ENCODE peak calls at places on chromosomes 4 and X, in five cellular contexts. One of them, this sample, is unnamed.

GRCh38 chrX:11757729-11758399 is at the start of gene MSL3:
- DNase-seq in LHCN-M2: peak; percentile 64
- DNase-seq in stomach: peak; percentile 56
- DNase-seq in caudate nucleus: peak; percentile 21
- DNase-seq in activated naive CD4-positive, alpha-beta T cell treated with anti-CD3 and anti-CD28 coated beads for 36 hours: peak; percentile 23
- DNase-seq in this sample: peak; percentile 63

GRCh38 chr4:56671373-56671772 is 9.7 kb downstream of the HOPX start:
- DNase-seq in caudate nucleus: no peak
- DNase-seq in stomach: no peak
- DNase-seq in activated naive CD4-positive, alpha-beta T cell treated with anti-CD3 and anti-CD28 coated beads for 36 hours: no peak
- DNase-seq in LHCN-M2: no peak
- DNase-seq in this sample: no peak

GRCh38 chr4:24413311-24413784 is 171.0 kb downstream of the DHX15 start:
- DNase-seq in activated naive CD4-positive, alpha-beta T cell treated with anti-CD3 and anti-CD28 coated beads for 36 hours: no peak
- DNase-seq in LHCN-M2: no peak
- DNase-seq in caudate nucleus: no peak
- DNase-seq in stomach: no peak
- DNase-seq in this sample: no peak

GRCh38 chr4:3463556-3464348 is 646 bp downstream of the DOK7 start:
- DNase-seq in activated naive CD4-positive, alpha-beta T cell treated with anti-CD3 and anti-CD28 coated beads for 36 hours: no peak
- DNase-seq in LHCN-M2: no peak
- DNase-seq in caudate nucleus: no peak
- DNase-seq in stomach: no peak
- DNase-seq in this sample: no peak

GRCh38 chr4:5191831-5192230 is 140.6 kb downstream of the STK32B start:
- DNase-seq in stomach: no peak
- DNase-seq in LHCN-M2: no peak
- DNase-seq in caudate nucleus: no peak
- DNase-seq in activated naive CD4-positive, alpha-beta T cell treated with anti-CD3 and anti-CD28 coated beads for 36 hours: no peak
- DNase-seq in this sample: no peak

GRCh38 chrX:53356186-53356585 is 66.3 kb downstream of the SMC1A start:
- DNase-seq in stomach: no peak
- DNase-seq in LHCN-M2: no peak
- DNase-seq in activated naive CD4-positive, alpha-beta T cell treated with anti-CD3 and anti-CD28 coated beads for 36 hours: no peak
- DNase-seq in caudate nucleus: no peak
- DNase-seq in this sample: no peak

GRCh38 chr4:125750399-125750798 is 435.6 kb downstream of the FAT4 start:
- DNase-seq in activated naive CD4-positive, alpha-beta T cell treated with anti-CD3 and anti-CD28 coated beads for 36 hours: no peak
- DNase-seq in stomach: no peak
- DNase-seq in caudate nucleus: no peak
- DNase-seq in LHCN-M2: peak; percentile 76
- DNase-seq in this sample: no peak

GRCh38 chr4:666822-667544 is 7.1 kb downstream of the ATP5ME start:
- DNase-seq in caudate nucleus: no peak
- DNase-seq in activated naive CD4-positive, alpha-beta T cell treated with anti-CD3 and anti-CD28 coated beads for 36 hours: no peak
- DNase-seq in LHCN-M2: no peak
- DNase-seq in stomach: no peak
- DNase-seq in this sample: no peak

GRCh38 chr4:84691170-84691691 is 108.3 kb downstream of the CDS1 start:
- DNase-seq in activated naive CD4-positive, alpha-beta T cell treated with anti-CD3 and anti-CD28 coated beads for 36 hours: no peak
- DNase-seq in stomach: no peak
- DNase-seq in caudate nucleus: no peak
- DNase-seq in LHCN-M2: peak; percentile 98
- DNase-seq in this sample: no peak

GRCh38 chrX:2342878-2343277 is 157.9 kb downstream of the DHRSX start:
- DNase-seq in LHCN-M2: peak; percentile 83
- DNase-seq in stomach: no peak
- DNase-seq in caudate nucleus: no peak
- DNase-seq in activated naive CD4-positive, alpha-beta T cell treated with anti-CD3 and anti-CD28 coated beads for 36 hours: no peak
- DNase-seq in this sample: no peak

GRCh38 chr4:173182403-173182802 is 13.8 kb downstream of the GALNT7 start:
- DNase-seq in LHCN-M2: peak; percentile 85
- DNase-seq in stomach: no peak
- DNase-seq in activated naive CD4-positive, alpha-beta T cell treated with anti-CD3 and anti-CD28 coated beads for 36 hours: no peak
- DNase-seq in caudate nucleus: no peak
- DNase-seq in this sample: no peak

GRCh38 chrX:20857746-20858145 is 516.5 kb upstream of the CNKSR2 start:
- DNase-seq in stomach: no peak
- DNase-seq in LHCN-M2: peak; percentile 12
- DNase-seq in activated naive CD4-positive, alpha-beta T cell treated with anti-CD3 and anti-CD28 coated beads for 36 hours: no peak
- DNase-seq in caudate nucleus: peak; percentile 0
- DNase-seq in this sample: no peak

GRCh38 chr4:81499840-81500239 is 28.1 kb upstream of the RASGEF1B start:
- DNase-seq in activated naive CD4-positive, alpha-beta T cell treated with anti-CD3 and anti-CD28 coated beads for 36 hours: no peak
- DNase-seq in caudate nucleus: no peak
- DNase-seq in stomach: no peak
- DNase-seq in LHCN-M2: no peak
- DNase-seq in this sample: peak; percentile 16

GRCh38 chrX:147537172-147537571 is 374.5 kb upstream of the FMR1 start:
- DNase-seq in activated naive CD4-positive, alpha-beta T cell treated with anti-CD3 and anti-CD28 coated beads for 36 hours: no peak
- DNase-seq in caudate nucleus: no peak
- DNase-seq in stomach: no peak
- DNase-seq in LHCN-M2: no peak
- DNase-seq in this sample: no peak

GRCh38 chr4:99572527-99573240 is 1.9 kb upstream of the MTTP start:
- DNase-seq in caudate nucleus: no peak
- DNase-seq in activated naive CD4-positive, alpha-beta T cell treated with anti-CD3 and anti-CD28 coated beads for 36 hours: no peak
- DNase-seq in LHCN-M2: peak; percentile 27
- DNase-seq in stomach: no peak
- DNase-seq in this sample: no peak

GRCh38 chr4:120922390-120923200 is at the start of gene PRDM5:
- DNase-seq in stomach: peak; percentile 29
- DNase-seq in LHCN-M2: peak; percentile 63
- DNase-seq in caudate nucleus: peak; percentile 19
- DNase-seq in activated naive CD4-positive, alpha-beta T cell treated with anti-CD3 and anti-CD28 coated beads for 36 hours: peak; percentile 40
- DNase-seq in this sample: peak; percentile 49

GRCh38 chr4:77360451-77360850 is 203.4 kb downstream of the CCNG2 start:
- DNase-seq in LHCN-M2: no peak
- DNase-seq in caudate nucleus: no peak
- DNase-seq in activated naive CD4-positive, alpha-beta T cell treated with anti-CD3 and anti-CD28 coated beads for 36 hours: no peak
- DNase-seq in stomach: peak; percentile 29
- DNase-seq in this sample: no peak

GRCh38 chrX:137945470-137945869 is 379.5 kb downstream of the ZIC3 start:
- DNase-seq in stomach: no peak
- DNase-seq in caudate nucleus: no peak
- DNase-seq in LHCN-M2: no peak
- DNase-seq in activated naive CD4-positive, alpha-beta T cell treated with anti-CD3 and anti-CD28 coated beads for 36 hours: no peak
- DNase-seq in this sample: no peak

GRCh38 chrX:53312946-53313745 is 31.8 kb upstream of the IQSEC2 start:
- DNase-seq in activated naive CD4-positive, alpha-beta T cell treated with anti-CD3 and anti-CD28 coated beads for 36 hours: peak; percentile 77
- DNase-seq in caudate nucleus: no peak
- DNase-seq in stomach: peak; percentile 78
- DNase-seq in LHCN-M2: no peak
- DNase-seq in this sample: peak; percentile 76

GRCh38 chr4:55543858-55544257 is 2.9 kb downstream of the CLOCK start:
- DNase-seq in activated naive CD4-positive, alpha-beta T cell treated with anti-CD3 and anti-CD28 coated beads for 36 hours: no peak
- DNase-seq in stomach: no peak
- DNase-seq in caudate nucleus: no peak
- DNase-seq in LHCN-M2: peak; percentile 72
- DNase-seq in this sample: no peak

GRCh38 chr4:53932784-53933183 is 131.6 kb downstream of the CHIC2 start:
- DNase-seq in stomach: no peak
- DNase-seq in caudate nucleus: no peak
- DNase-seq in activated naive CD4-positive, alpha-beta T cell treated with anti-CD3 and anti-CD28 coated beads for 36 hours: no peak
- DNase-seq in LHCN-M2: peak; percentile 44
- DNase-seq in this sample: no peak

GRCh38 chr4:22515145-22515887 is 550 bp downstream of the ADGRA3 start:
- DNase-seq in LHCN-M2: peak; percentile 77
- DNase-seq in stomach: peak; percentile 77
- DNase-seq in caudate nucleus: peak; percentile 19
- DNase-seq in activated naive CD4-positive, alpha-beta T cell treated with anti-CD3 and anti-CD28 coated beads for 36 hours: peak; percentile 34
- DNase-seq in this sample: peak; percentile 78

GRCh38 chr4:97911236-97911906 is 231.9 kb downstream of the STPG2 start:
- DNase-seq in caudate nucleus: no peak
- DNase-seq in stomach: no peak
- DNase-seq in LHCN-M2: no peak
- DNase-seq in activated naive CD4-positive, alpha-beta T cell treated with anti-CD3 and anti-CD28 coated beads for 36 hours: no peak
- DNase-seq in this sample: no peak

GRCh38 chr4:89137231-89137630 is 25.9 kb downstream of the TIGD2 start:
- DNase-seq in LHCN-M2: no peak
- DNase-seq in stomach: no peak
- DNase-seq in activated naive CD4-positive, alpha-beta T cell treated with anti-CD3 and anti-CD28 coated beads for 36 hours: no peak
- DNase-seq in caudate nucleus: no peak
- DNase-seq in this sample: no peak

This sample was measured in transverse colon.